ENCODE peak calls at places on chromosomes 2 and 18, in seven cellular contexts. H is thoracic aorta, D is neuronal stem cell, C is astrocyte, O is fibroblast of lung, W is aorta, R is cardiac muscle cell. F is an unnamed sample.

GRCh38 chr18:11850821-11851155 is 425 bp upstream of the CHMP1B start:
- DNase-seq in H (no peak), O (peak; percentile 80), R (peak; percentile 83), W (no peak), C (no peak), D (no peak), F (peak; percentile 26)

GRCh38 chr18:73283032-73283431 is 415.2 kb upstream of the NETO1 start:
- DNase-seq in W (no peak), D (no peak), C (peak; percentile 37), R (no peak), O (no peak), H (no peak), F (no peak)

GRCh38 chr2:36253086-36253485 is 102.5 kb upstream of the CRIM1 start:
- DNase-seq in C (peak; percentile 23), H (no peak), D (no peak), R (no peak), W (no peak), O (no peak), F (no peak)

GRCh38 chr2:198136142-198136541 is 331.7 kb downstream of the PLCL1 start:
- DNase-seq in D (no peak), C (no peak), H (no peak), W (no peak), O (no peak), R (no peak), F (no peak)

GRCh38 chr18:54939375-54939917 is 19.8 kb downstream of the CCDC68 start:
- DNase-seq in O (no peak), D (no peak), W (no peak), H (no peak), R (no peak), C (no peak), F (no peak)

GRCh38 chr2:100877555-100877954 is 57.6 kb downstream of the NPAS2 start:
- DNase-seq in H (no peak), R (peak; percentile 82), D (no peak), W (no peak), O (peak; percentile 74), C (peak; percentile 47), F (peak; percentile 41)

GRCh38 chr2:207474871-207475485 is 54.8 kb upstream of the CREB1 start:
- DNase-seq in D (peak; percentile 51), W (no peak), H (no peak), O (peak; percentile 78), C (peak; percentile 17), R (peak; percentile 75), F (peak; percentile 30)

GRCh38 chr2:9345343-9345742 is 78.0 kb downstream of the ITGB1BP1 start:
- DNase-seq in R (no peak), W (no peak), O (no peak), D (no peak), C (no peak), H (no peak), F (no peak)

GRCh38 chr18:80034852-80035406 is 695 bp downstream of the RBFA start:
- DNase-seq in C (no peak), D (no peak), H (no peak), W (no peak), O (peak; percentile 12), R (peak; percentile 13), F (no peak)

DNA sequence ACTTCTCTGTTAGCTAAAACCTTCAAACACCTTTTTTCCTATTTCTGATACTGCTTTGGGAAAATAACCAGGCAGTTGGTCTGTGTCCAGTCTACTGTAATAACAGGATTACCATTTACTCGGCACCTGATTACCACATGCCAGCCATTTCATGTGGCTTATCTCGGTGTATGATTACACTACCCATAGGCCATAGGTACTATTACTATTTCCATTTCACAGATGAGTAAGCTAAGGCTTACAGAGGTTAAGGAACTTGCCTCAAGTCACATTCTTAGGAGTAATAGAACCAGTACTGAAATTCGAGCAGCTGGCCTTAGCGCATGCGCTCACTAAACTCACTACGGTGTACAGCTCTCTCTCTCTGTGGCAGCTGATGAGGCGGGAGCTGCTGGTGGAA is 147.2 kb upstream of the L3MBTL4 start:
- DNase-seq in C (no peak), W (no peak), O (peak; percentile 60), D (no peak), H (no peak), R (no peak), F (no peak)
- H3K27ac ChIP-seq in C (no peak overlapping the region), W (no peak overlapping the region), O (no peak overlapping the region), D (peak overlapping the region; percentile 25), H (no peak overlapping the region), R (peak overlapping the region; percentile 31), F (no peak overlapping the region)

GRCh38 chr2:161207941-161208340 is 47.7 kb downstream of the TANK start:
- DNase-seq in H (no peak), D (no peak), R (peak; percentile 12), O (peak; percentile 17), C (no peak), W (no peak), F (no peak)
- H3K27ac ChIP-seq in H (no peak overlapping the region), D (no peak overlapping the region), R (no peak overlapping the region), O (no peak overlapping the region), C (no peak overlapping the region), W (no peak overlapping the region), F (no peak overlapping the region)

DNA sequence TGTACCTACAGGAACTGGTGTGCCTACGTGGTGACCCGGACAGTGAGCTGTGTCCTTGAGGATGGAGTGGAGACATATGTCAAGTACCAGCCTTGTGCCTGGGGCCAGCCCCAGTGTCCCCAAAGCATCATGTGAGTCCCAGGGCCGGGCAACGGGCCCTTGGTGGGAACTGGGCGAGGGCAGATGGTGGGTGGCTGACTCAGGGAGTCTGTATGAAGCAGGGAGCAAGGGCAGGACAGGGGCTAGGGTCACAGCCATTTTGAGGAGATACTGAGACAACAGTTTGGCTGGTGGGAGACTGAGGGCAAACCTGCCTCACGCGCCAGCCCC is 1.7 kb downstream of the EMILIN1 start:
- DNase-seq in O (no peak), D (no peak), W (no peak), H (no peak), R (no peak), C (no peak), F (no peak)
- H3K27ac ChIP-seq in O (peak overlapping the region; percentile 94), D (no peak overlapping the region), W (peak overlapping the region; percentile 56), H (peak overlapping the region; percentile 98), R (no peak overlapping the region), C (no peak overlapping the region), F (peak overlapping the region; percentile 83)

GRCh38 chr2:239819091-239819973 is 205.8 kb downstream of the NDUFA10 start:
- DNase-seq in R (no peak), W (peak; percentile 48), D (no peak), O (no peak), H (no peak), C (no peak), F (no peak)
- H3K27ac ChIP-seq in R (no peak overlapping the region), W (no peak overlapping the region), D (no peak overlapping the region), O (no peak overlapping the region), H (no peak overlapping the region), C (no peak overlapping the region), F (no peak overlapping the region)

GRCh38 chr2:182973441-182974352 is 64.6 kb downstream of the NCKAP1 start:
- DNase-seq in C (no peak), W (no peak), H (no peak), D (no peak), O (no peak), R (no peak), F (no peak)

GRCh38 chr2:182970486-182970885 is 67.8 kb downstream of the NCKAP1 start:
- DNase-seq in C (no peak), W (no peak), R (no peak), D (no peak), H (no peak), O (no peak), F (no peak)

GRCh38 chr2:182971820-182972547 is 66.3 kb downstream of the NCKAP1 start:
- DNase-seq in C (no peak), D (no peak), O (no peak), H (no peak), R (no peak), W (no peak), F (no peak)

GRCh38 chr2:182977463-182977862 is 60.8 kb downstream of the NCKAP1 start:
- DNase-seq in O (no peak), W (no peak), C (no peak), D (no peak), R (no peak), H (no peak), F (no peak)

DNA sequence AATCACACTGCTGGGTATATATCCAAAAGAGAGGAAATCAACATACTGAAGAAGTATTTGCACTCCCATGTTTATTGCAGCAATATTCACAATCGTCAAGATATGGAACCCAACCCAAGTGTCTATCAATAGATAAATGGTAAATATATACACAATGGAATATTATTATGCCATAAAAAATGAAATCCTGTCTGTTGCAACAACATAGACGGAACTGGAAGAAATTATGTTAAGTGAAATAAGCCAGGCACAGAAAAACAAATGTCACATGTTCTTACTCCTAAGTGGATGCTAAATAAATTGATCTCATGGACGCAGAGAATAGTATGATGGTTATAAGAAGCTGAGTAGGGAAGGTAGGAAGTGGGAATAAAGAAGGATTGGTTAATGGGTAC is 65.7 kb downstream of the NCKAP1 start:
- DNase-seq in O (no peak), W (no peak), D (no peak), H (no peak), R (no peak), C (no peak), F (no peak)
- H3K27ac ChIP-seq in O (no peak overlapping the region), W (no peak overlapping the region), D (no peak overlapping the region), H (no peak overlapping the region), R (no peak overlapping the region), C (no peak overlapping the region), F (no peak overlapping the region)

GRCh38 chr18:10049721-10050120 is 135.9 kb downstream of the VAPA start:
- DNase-seq in O (peak; percentile 93), R (peak; percentile 55), C (no peak), D (no peak), H (no peak), W (no peak), F (no peak)
- H3K27ac ChIP-seq in O (no peak overlapping the region), R (no peak overlapping the region), C (no peak overlapping the region), D (no peak overlapping the region), H (no peak overlapping the region), W (no peak overlapping the region), F (no peak overlapping the region)

F was measured in RWPE1.